ENCODE peak calls at places on chromosomes 12 and 14, in nine cellular contexts. One of them, this sample, is unnamed.

GRCh38 chr12:31234053-31234835 is 91.7 kb downstream of the SINHCAF start:
- DNase-seq in lower lobe of right lung: peak
- DNase-seq in fibroblast of mammary gland: no peak
- DNase-seq in left ventricle myocardium inferior: no peak
- DNase-seq in heart left ventricle: no peak
- DNase-seq in omental fat pad: no peak
- DNase-seq in lower leg skin: no peak
- DNase-seq in AG04450: no peak
- DNase-seq in neural crest cell: no peak
- DNase-seq in this sample: no peak

GRCh38 chr12:31507966-31508365 is 83.0 kb downstream of the DENND5B start:
- DNase-seq in left ventricle myocardium inferior: no peak
- DNase-seq in neural crest cell: no peak
- DNase-seq in lower lobe of right lung: no peak
- DNase-seq in heart left ventricle: no peak
- DNase-seq in fibroblast of mammary gland: peak
- DNase-seq in lower leg skin: no peak
- DNase-seq in omental fat pad: no peak
- DNase-seq in AG04450: no peak
- DNase-seq in this sample: no peak

GRCh38 chr12:31011746-31012567 is 61.7 kb upstream of the DDX11 start:
- DNase-seq in left ventricle myocardium inferior: no peak
- DNase-seq in fibroblast of mammary gland: no peak
- DNase-seq in AG04450: no peak
- DNase-seq in lower leg skin: no peak
- DNase-seq in neural crest cell: no peak
- DNase-seq in heart left ventricle: no peak
- DNase-seq in lower lobe of right lung: peak
- DNase-seq in omental fat pad: no peak
- DNase-seq in this sample: no peak

GRCh38 chr12:11725616-11726015 is 76.1 kb downstream of the ETV6 start:
- DNase-seq in neural crest cell: no peak
- DNase-seq in lower lobe of right lung: no peak
- DNase-seq in omental fat pad: no peak
- DNase-seq in left ventricle myocardium inferior: no peak
- DNase-seq in heart left ventricle: no peak
- DNase-seq in fibroblast of mammary gland: no peak
- DNase-seq in lower leg skin: no peak
- DNase-seq in AG04450: no peak
- DNase-seq in this sample: no peak

GRCh38 chr12:180445-180844 is 33.5 kb downstream of the SLC6A12 start:
- DNase-seq in lower lobe of right lung: peak
- DNase-seq in lower leg skin: peak
- DNase-seq in neural crest cell: no peak
- DNase-seq in omental fat pad: no peak
- DNase-seq in fibroblast of mammary gland: no peak
- DNase-seq in AG04450: no peak
- DNase-seq in left ventricle myocardium inferior: peak
- DNase-seq in heart left ventricle: peak
- DNase-seq in this sample: no peak

GRCh38 chr14:52020866-52021717 is 31.7 kb downstream of the RTRAF start:
- DNase-seq in lower lobe of right lung: no peak
- DNase-seq in AG04450: no peak
- DNase-seq in neural crest cell: no peak
- DNase-seq in heart left ventricle: no peak
- DNase-seq in fibroblast of mammary gland: no peak
- DNase-seq in lower leg skin: no peak
- DNase-seq in left ventricle myocardium inferior: no peak
- DNase-seq in omental fat pad: no peak
- DNase-seq in this sample: no peak

GRCh38 chr14:61699092-61699491 is 3.8 kb downstream of the HIF1A start:
- DNase-seq in neural crest cell: no peak
- DNase-seq in left ventricle myocardium inferior: no peak
- DNase-seq in lower leg skin: no peak
- DNase-seq in fibroblast of mammary gland: no peak
- DNase-seq in lower lobe of right lung: no peak
- DNase-seq in AG04450: no peak
- DNase-seq in omental fat pad: no peak
- DNase-seq in heart left ventricle: no peak
- DNase-seq in this sample: no peak

GRCh38 chr12:47903151-47903611 is 1.6 kb downstream of the VDR start:
- DNase-seq in AG04450: peak
- DNase-seq in heart left ventricle: no peak
- DNase-seq in neural crest cell: no peak
- DNase-seq in left ventricle myocardium inferior: no peak
- DNase-seq in fibroblast of mammary gland: peak
- DNase-seq in lower lobe of right lung: peak
- DNase-seq in lower leg skin: peak
- DNase-seq in omental fat pad: no peak
- DNase-seq in this sample: no peak

GRCh38 chr12:76586764-76587395 is 27.3 kb upstream of the OSBPL8 start:
- DNase-seq in left ventricle myocardium inferior: no peak
- DNase-seq in fibroblast of mammary gland: peak
- DNase-seq in omental fat pad: no peak
- DNase-seq in heart left ventricle: peak
- DNase-seq in lower leg skin: peak
- DNase-seq in AG04450: peak
- DNase-seq in lower lobe of right lung: no peak
- DNase-seq in neural crest cell: peak
- DNase-seq in this sample: no peak

GRCh38 chr12:82475211-82475610 is 116.9 kb downstream of the METTL25 start:
- DNase-seq in omental fat pad: no peak
- DNase-seq in heart left ventricle: no peak
- DNase-seq in left ventricle myocardium inferior: no peak
- DNase-seq in fibroblast of mammary gland: no peak
- DNase-seq in AG04450: no peak
- DNase-seq in lower lobe of right lung: no peak
- DNase-seq in neural crest cell: no peak
- DNase-seq in lower leg skin: no peak
- DNase-seq in this sample: no peak

GRCh38 chr12:46523446-46523845 is 150.9 kb upstream of the SLC38A2 start:
- DNase-seq in lower leg skin: no peak
- DNase-seq in left ventricle myocardium inferior: no peak
- DNase-seq in lower lobe of right lung: no peak
- DNase-seq in fibroblast of mammary gland: peak
- DNase-seq in omental fat pad: no peak
- DNase-seq in AG04450: no peak
- DNase-seq in heart left ventricle: no peak
- DNase-seq in neural crest cell: no peak
- DNase-seq in this sample: no peak

GRCh38 chr14:106605548-106606448 is 1079.4 kb downstream of the TMEM121 start:
- DNase-seq in heart left ventricle: no peak
- DNase-seq in neural crest cell: no peak
- DNase-seq in fibroblast of mammary gland: no peak
- DNase-seq in AG04450: no peak
- DNase-seq in lower leg skin: no peak
- DNase-seq in lower lobe of right lung: peak
- DNase-seq in omental fat pad: no peak
- DNase-seq in left ventricle myocardium inferior: peak
- DNase-seq in this sample: no peak

GRCh38 chr14:69260246-69260978 is 454 bp downstream of the GALNT16 start:
- DNase-seq in left ventricle myocardium inferior: no peak
- DNase-seq in omental fat pad: no peak
- DNase-seq in heart left ventricle: no peak
- DNase-seq in lower leg skin: no peak
- DNase-seq in lower lobe of right lung: no peak
- DNase-seq in neural crest cell: peak
- DNase-seq in AG04450: no peak
- DNase-seq in fibroblast of mammary gland: no peak
- DNase-seq in this sample: no peak

GRCh38 chr14:90444077-90444696 is 47.4 kb downstream of the CALM1 start:
- DNase-seq in lower lobe of right lung: peak
- DNase-seq in heart left ventricle: no peak
- DNase-seq in lower leg skin: peak
- DNase-seq in neural crest cell: no peak
- DNase-seq in fibroblast of mammary gland: peak
- DNase-seq in left ventricle myocardium inferior: no peak
- DNase-seq in AG04450: no peak
- DNase-seq in omental fat pad: no peak
- DNase-seq in this sample: no peak

GRCh38 chr12:96091833-96092232 is 56.4 kb upstream of the LTA4H start:
- DNase-seq in AG04450: no peak
- DNase-seq in heart left ventricle: no peak
- DNase-seq in neural crest cell: no peak
- DNase-seq in fibroblast of mammary gland: peak
- DNase-seq in omental fat pad: no peak
- DNase-seq in left ventricle myocardium inferior: no peak
- DNase-seq in lower leg skin: no peak
- DNase-seq in lower lobe of right lung: no peak
- DNase-seq in this sample: no peak

GRCh38 chr14:54709867-54710266 is 142.9 kb downstream of the SAMD4A start:
- DNase-seq in AG04450: no peak
- DNase-seq in left ventricle myocardium inferior: no peak
- DNase-seq in omental fat pad: no peak
- DNase-seq in neural crest cell: no peak
- DNase-seq in fibroblast of mammary gland: no peak
- DNase-seq in lower lobe of right lung: no peak
- DNase-seq in heart left ventricle: no peak
- DNase-seq in lower leg skin: no peak
- DNase-seq in this sample: no peak

GRCh38 chr14:101373690-101374295 is 187.5 kb upstream of the DIO3 start:
- DNase-seq in omental fat pad: no peak
- DNase-seq in lower lobe of right lung: no peak
- DNase-seq in lower leg skin: no peak
- DNase-seq in neural crest cell: no peak
- DNase-seq in left ventricle myocardium inferior: no peak
- DNase-seq in fibroblast of mammary gland: no peak
- DNase-seq in heart left ventricle: no peak
- DNase-seq in AG04450: no peak
- DNase-seq in this sample: no peak

GRCh38 chr12:120992989-120993388 is 14.6 kb downstream of the HNF1A start:
- DNase-seq in heart left ventricle: no peak
- DNase-seq in omental fat pad: no peak
- DNase-seq in neural crest cell: no peak
- DNase-seq in lower leg skin: no peak
- DNase-seq in fibroblast of mammary gland: no peak
- DNase-seq in lower lobe of right lung: no peak
- DNase-seq in left ventricle myocardium inferior: no peak
- DNase-seq in AG04450: no peak
- DNase-seq in this sample: no peak

DNA sequence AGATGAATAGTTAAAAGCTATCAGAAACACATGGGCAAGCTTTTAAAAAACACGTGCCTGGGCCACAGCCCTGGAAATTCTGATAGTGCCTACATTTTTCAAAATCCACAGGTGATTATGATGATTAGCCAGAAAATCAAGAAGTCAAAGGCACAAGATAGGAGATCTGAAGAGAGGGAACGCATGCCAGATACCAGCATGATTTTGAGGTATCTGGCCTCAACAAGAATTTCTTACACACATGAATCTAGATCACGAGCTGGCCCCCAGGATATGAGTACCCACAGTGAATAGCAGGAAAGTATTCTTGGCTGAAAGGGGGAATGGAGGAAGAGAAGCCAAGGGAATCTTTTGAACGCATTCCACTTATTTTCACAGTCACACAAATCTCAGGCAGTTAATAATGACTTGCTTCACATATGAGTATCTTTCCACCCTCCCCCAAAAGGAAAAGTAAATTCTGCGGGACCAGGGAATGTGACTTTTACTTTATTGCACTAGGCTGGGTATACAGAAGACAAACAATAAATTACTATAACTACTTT is 438.2 kb downstream of the BCAT1 start:
- DNase-seq in AG04450: no peak
- DNase-seq in left ventricle myocardium inferior: no peak
- DNase-seq in neural crest cell: no peak
- DNase-seq in lower lobe of right lung: no peak
- DNase-seq in heart left ventricle: no peak
- DNase-seq in lower leg skin: no peak
- DNase-seq in omental fat pad: no peak
- DNase-seq in fibroblast of mammary gland: no peak
- DNase-seq in this sample: no peak
- TF ChIP-seq CTCF in AG04450: no peak
- TF ChIP-seq CTCF in left ventricle myocardium inferior: no peak
- TF ChIP-seq CTCF in neural crest cell: no peak
- TF ChIP-seq CTCF in lower lobe of right lung: no peak
- TF ChIP-seq CTCF in heart left ventricle: no peak
- TF ChIP-seq CTCF in lower leg skin: no peak
- TF ChIP-seq CTCF in omental fat pad: no peak
- TF ChIP-seq CTCF in fibroblast of mammary gland: no peak
- TF ChIP-seq CTCF in this sample: no peak

GRCh38 chr14:64745511-64746041 is 41.4 kb downstream of the PLEKHG3 start:
- DNase-seq in omental fat pad: no peak
- DNase-seq in neural crest cell: no peak
- DNase-seq in heart left ventricle: no peak
- DNase-seq in fibroblast of mammary gland: no peak
- DNase-seq in left ventricle myocardium inferior: no peak
- DNase-seq in lower lobe of right lung: no peak
- DNase-seq in AG04450: no peak
- DNase-seq in lower leg skin: no peak
- DNase-seq in this sample: no peak
- TF ChIP-seq CTCF in omental fat pad: no peak
- TF ChIP-seq CTCF in neural crest cell: no peak
- TF ChIP-seq CTCF in heart left ventricle: peak
- TF ChIP-seq CTCF in fibroblast of mammary gland: no peak
- TF ChIP-seq CTCF in left ventricle myocardium inferior: peak
- TF ChIP-seq CTCF in lower lobe of right lung: no peak
- TF ChIP-seq CTCF in AG04450: peak
- TF ChIP-seq CTCF in lower leg skin: no peak
- TF ChIP-seq CTCF in this sample: no peak

GRCh38 chr12:72346331-72346944 is 74.3 kb downstream of the TRHDE start:
- DNase-seq in lower leg skin: peak
- DNase-seq in AG04450: peak
- DNase-seq in neural crest cell: peak
- DNase-seq in omental fat pad: no peak
- DNase-seq in heart left ventricle: peak
- DNase-seq in left ventricle myocardium inferior: no peak
- DNase-seq in fibroblast of mammary gland: peak
- DNase-seq in lower lobe of right lung: no peak
- DNase-seq in this sample: no peak
- TF ChIP-seq CTCF in lower leg skin: no peak
- TF ChIP-seq CTCF in AG04450: peak
- TF ChIP-seq CTCF in neural crest cell: peak
- TF ChIP-seq CTCF in omental fat pad: no peak
- TF ChIP-seq CTCF in heart left ventricle: peak
- TF ChIP-seq CTCF in left ventricle myocardium inferior: peak
- TF ChIP-seq CTCF in fibroblast of mammary gland: peak
- TF ChIP-seq CTCF in lower lobe of right lung: peak
- TF ChIP-seq CTCF in this sample: peak

DNA sequence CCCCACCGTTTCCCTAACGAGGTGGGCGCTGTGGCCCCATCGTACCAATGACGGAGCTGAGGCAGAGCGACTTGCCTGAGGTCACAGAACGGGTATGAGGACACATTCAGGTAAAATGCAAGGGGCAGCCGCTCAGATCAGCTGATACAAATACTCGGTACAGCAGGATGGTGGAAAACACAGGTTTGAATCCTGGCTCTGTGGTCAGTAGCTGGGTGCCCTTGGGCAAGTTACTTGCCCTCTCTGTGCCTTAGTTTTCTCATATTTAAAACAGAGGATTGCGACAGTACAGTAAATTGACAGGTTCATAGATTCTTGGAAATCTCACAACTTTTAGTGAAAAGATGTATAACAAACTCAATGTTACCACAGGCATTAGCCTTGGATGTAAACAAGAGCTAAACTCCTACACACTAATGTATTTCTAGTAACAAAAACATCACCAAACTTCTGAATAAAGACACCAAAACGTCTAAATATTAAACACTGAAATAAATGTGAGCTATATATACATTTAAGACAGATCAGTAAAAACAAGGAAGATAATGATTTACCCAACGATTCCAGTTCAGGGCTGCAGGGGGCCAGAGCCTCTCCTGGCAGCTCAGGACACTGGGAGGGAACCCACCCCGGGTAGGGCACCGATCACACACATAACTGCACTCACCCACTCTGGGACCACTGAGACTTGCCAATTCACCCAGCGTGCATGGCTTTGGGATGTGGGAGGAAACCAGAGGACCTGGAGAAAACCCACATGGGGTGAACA is 128.4 kb downstream of the RBM19 start:
- DNase-seq in AG04450: no peak
- DNase-seq in lower leg skin: no peak
- DNase-seq in heart left ventricle: no peak
- DNase-seq in left ventricle myocardium inferior: no peak
- DNase-seq in omental fat pad: no peak
- DNase-seq in fibroblast of mammary gland: no peak
- DNase-seq in neural crest cell: no peak
- DNase-seq in lower lobe of right lung: no peak
- DNase-seq in this sample: no peak
- TF ChIP-seq CTCF in AG04450: peak
- TF ChIP-seq CTCF in lower leg skin: no peak
- TF ChIP-seq CTCF in heart left ventricle: no peak
- TF ChIP-seq CTCF in left ventricle myocardium inferior: no peak
- TF ChIP-seq CTCF in omental fat pad: no peak
- TF ChIP-seq CTCF in fibroblast of mammary gland: peak
- TF ChIP-seq CTCF in neural crest cell: peak
- TF ChIP-seq CTCF in lower lobe of right lung: no peak
- TF ChIP-seq CTCF in this sample: no peak